ENCODE peak calls at places on chromosome 21, in eight cellular contexts. D, X, U, Q, Z, J, S and G are unnamed samples.

GRCh38 chr21:38989745-38990423 is 184.2 kb downstream of the ETS2 start:
- DNase-seq in D (peak), Z (peak), Q (no peak), U (no peak), J (no peak), X (no peak), S (no peak), G (peak)

GRCh38 chr21:34707876-34708325 is 39.1 kb downstream of the CLIC6 start:
- DNase-seq in Z (no peak), X (no peak), D (no peak), S (peak), U (no peak), Q (no peak), J (no peak), G (no peak)

GRCh38 chr21:36722370-36723368 is 23.8 kb downstream of the SIM2 start:
- DNase-seq in S (no peak), U (no peak), Z (no peak), Q (no peak), D (no peak), X (peak), J (no peak), G (no peak)

GRCh38 chr21:28396421-28396820 is 596.3 kb downstream of the LTN1 start:
- DNase-seq in D (no peak), X (no peak), J (no peak), S (no peak), Q (no peak), U (no peak), Z (no peak), G (no peak)

GRCh38 chr21:28729887-28730286 is 262.8 kb downstream of the LTN1 start:
- DNase-seq in J (no peak), Z (no peak), S (no peak), X (no peak), D (no peak), Q (no peak), U (no peak), G (no peak)

GRCh38 chr21:18545908-18546307 is 142.3 kb upstream of the TMPRSS15 start:
- DNase-seq in X (no peak), Z (no peak), J (no peak), D (no peak), Q (no peak), S (no peak), U (no peak), G (no peak)

GRCh38 chr21:31920275-31920674 is 47.5 kb downstream of the HUNK start:
- DNase-seq in U (no peak), J (no peak), Q (no peak), S (no peak), X (no peak), Z (no peak), D (no peak), G (no peak)

GRCh38 chr21:46171585-46171984 is 12.7 kb downstream of the SPATC1L start:
- DNase-seq in Q (no peak), Z (no peak), J (no peak), U (no peak), X (no peak), S (no peak), D (no peak), G (peak)

GRCh38 chr21:34524671-34525601 is 12.9 kb upstream of the KCNE1 start:
- DNase-seq in Z (peak), Q (no peak), U (peak), S (no peak), D (no peak), X (peak), J (no peak), G (peak)

GRCh38 chr21:31780944-31781343 is 49.0 kb upstream of the SCAF4 start:
- DNase-seq in Q (no peak), S (no peak), X (no peak), Z (peak), J (no peak), D (no peak), U (no peak), G (no peak)

GRCh38 chr21:17711896-17712295 is 99.2 kb upstream of the BTG3 start:
- DNase-seq in D (no peak), X (no peak), S (no peak), U (no peak), Q (no peak), J (no peak), Z (no peak), G (no peak)

GRCh38 chr21:35400233-35400939 is 351.3 kb upstream of the RUNX1 start:
- DNase-seq in S (no peak), Z (peak), J (no peak), D (peak), Q (no peak), U (no peak), X (peak), G (peak)

GRCh38 chr21:31557421-31557955 is 102.0 kb upstream of the SOD1 start:
- DNase-seq in X (peak), D (no peak), J (no peak), U (peak), S (peak), Q (no peak), Z (peak), G (no peak)

GRCh38 chr21:16879479-16879878 is 633.4 kb upstream of the CXADR start:
- DNase-seq in D (no peak), Z (no peak), X (no peak), S (no peak), U (no peak), J (no peak), Q (no peak), G (no peak)

GRCh38 chr21:36860736-36861594 is 105.5 kb downstream of the HLCS start:
- DNase-seq in X (no peak), U (no peak), Z (peak), D (no peak), S (no peak), J (peak), Q (no peak), G (no peak)

GRCh38 chr21:28357743-28358142 is 634.9 kb downstream of the LTN1 start:
- DNase-seq in Z (no peak), U (no peak), S (no peak), Q (no peak), J (no peak), X (no peak), D (no peak), G (no peak)

GRCh38 chr21:32207096-32207716 is 71.6 kb downstream of the MIS18A start:
- DNase-seq in S (no peak), Q (no peak), Z (no peak), X (no peak), U (no peak), D (no peak), J (peak), G (peak)

GRCh38 chr21:45999581-46000181 is 18.1 kb downstream of the COL6A1 start:
- DNase-seq in X (peak), J (no peak), U (peak), D (peak), Z (no peak), S (no peak), Q (no peak), G (no peak)

GRCh38 chr21:34807881-34808568 is 139.2 kb downstream of the CLIC6 start:
- DNase-seq in Q (no peak), J (no peak), D (no peak), Z (peak), S (peak), X (no peak), U (no peak), G (no peak)

GRCh38 chr21:46158666-46159300 is 3.4 kb upstream of the FTCD start:
- DNase-seq in J (no peak), X (no peak), Q (no peak), U (no peak), S (no peak), Z (peak), D (no peak), G (no peak)

GRCh38 chr21:31604591-31605190 is 54.8 kb upstream of the SOD1 start:
- DNase-seq in X (peak), J (peak), Q (no peak), S (peak), U (peak), D (peak), Z (peak), G (peak)

DNA sequence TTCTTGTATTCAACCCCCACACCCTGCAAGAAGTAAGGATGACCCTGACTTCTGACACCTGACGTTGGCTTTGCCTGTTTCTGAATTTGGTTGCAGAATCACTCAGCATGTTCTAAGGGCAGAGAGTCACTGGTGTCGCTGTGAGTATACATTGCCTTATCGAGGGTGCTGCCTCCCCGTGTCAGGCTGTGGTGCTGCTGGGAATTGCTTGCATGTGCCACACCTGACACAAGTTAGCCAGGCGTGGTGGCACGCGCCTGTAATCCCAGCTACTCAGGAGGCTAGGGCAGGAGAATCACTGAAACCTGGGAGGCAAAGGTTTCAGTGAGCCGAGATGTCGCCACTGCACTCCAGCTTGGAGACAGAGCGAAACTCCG is 45.9 kb downstream of the WDR4 start:
- DNase-seq in X (peak), Q (no peak), U (peak), S (peak), Z (peak), J (no peak), D (peak), G (no peak)
- TF ChIP-seq CTCF in X (peak), Q (no peak), U (peak), S (peak), Z (peak), J (no peak), D (no peak), G (no peak)

GRCh38 chr21:41820384-41821080 is 53.7 kb upstream of the RIPK4 start:
- DNase-seq in U (no peak), Z (no peak), X (no peak), J (no peak), Q (no peak), D (no peak), S (no peak), G (no peak)
- H3K27ac ChIP-seq in U (no peak), Z (no peak), X (no peak), J (no peak), Q (no peak), D (no peak), S (no peak), G (no peak)

GRCh38 chr21:33309778-33310177 is 15.0 kb upstream of the IFNAR1 start:
- DNase-seq in D (no peak), Z (no peak), J (peak), U (no peak), X (no peak), Q (no peak), S (no peak), G (no peak)
- TF ChIP-seq CTCF in D (no peak), Z (no peak), J (no peak), U (no peak), X (no peak), Q (no peak), S (no peak), G (no peak)

GRCh38 chr21:15221799-15222386 is 157.1 kb upstream of the NRIP1 start:
- DNase-seq in J (peak), D (peak), U (peak), S (no peak), Z (peak), X (peak), Q (peak), G (peak)

GRCh38 chr21:15224346-15225086 is 159.7 kb upstream of the NRIP1 start:
- DNase-seq in D (no peak), Q (no peak), Z (no peak), U (no peak), J (no peak), S (no peak), X (no peak), G (no peak)

GRCh38 chr21:15227919-15228318 is 163.1 kb upstream of the NRIP1 start:
- DNase-seq in Z (no peak), X (no peak), U (no peak), Q (no peak), D (no peak), S (no peak), J (no peak), G (no peak)

GRCh38 chr21:15219866-15220265 is 155.1 kb upstream of the NRIP1 start:
- DNase-seq in D (no peak), S (no peak), Q (no peak), J (no peak), X (no peak), U (no peak), Z (no peak), G (no peak)

GRCh38 chr21:15222711-15223110 is 157.9 kb upstream of the NRIP1 start:
- DNase-seq in Q (no peak), J (no peak), Z (no peak), D (no peak), S (no peak), U (no peak), X (no peak), G (no peak)
- H3K27ac ChIP-seq in Q (no peak), J (peak), Z (no peak), D (no peak), S (no peak), U (no peak), X (peak), G (no peak)

GRCh38 chr21:44325386-44326271 is 13.6 kb downstream of the CFAP410 start:
- DNase-seq in J (no peak), D (no peak), Z (no peak), S (no peak), Q (no peak), U (no peak), X (no peak), G (no peak)

GRCh38 chr21:44326272-44326647 is 12.9 kb downstream of the CFAP410 start:
- DNase-seq in Q (no peak), Z (no peak), S (no peak), D (no peak), J (no peak), U (no peak), X (no peak), G (no peak)

GRCh38 chr21:44327603-44327974 is 11.6 kb downstream of the CFAP410 start:
- DNase-seq in Q (no peak), X (no peak), J (no peak), U (no peak), Z (no peak), D (no peak), S (no peak), G (no peak)

GRCh38 chr21:44328242-44328895 is 10.8 kb downstream of the CFAP410 start:
- DNase-seq in Z (no peak), X (no peak), S (no peak), Q (no peak), U (no peak), D (no peak), J (no peak), G (no peak)

GRCh38 chr21:44326716-44327602 is 12.2 kb downstream of the CFAP410 start:
- DNase-seq in S (no peak), J (no peak), Z (no peak), X (no peak), Q (no peak), D (no peak), U (no peak), G (no peak)
- TF ChIP-seq CTCF in S (no peak), J (no peak), Z (no peak), X (peak), Q (no peak), D (no peak), U (no peak), G (no peak)

GRCh38 chr21:25409992-25410391 is 197.3 kb downstream of the MRPL39 start:
- DNase-seq in D (no peak), Z (no peak), S (no peak), U (no peak), X (no peak), J (no peak), Q (no peak), G (no peak)
- H3K27ac ChIP-seq in D (no peak), Z (no peak), S (no peak), U (no peak), X (no peak), J (no peak), Q (no peak), G (no peak)

DNA sequence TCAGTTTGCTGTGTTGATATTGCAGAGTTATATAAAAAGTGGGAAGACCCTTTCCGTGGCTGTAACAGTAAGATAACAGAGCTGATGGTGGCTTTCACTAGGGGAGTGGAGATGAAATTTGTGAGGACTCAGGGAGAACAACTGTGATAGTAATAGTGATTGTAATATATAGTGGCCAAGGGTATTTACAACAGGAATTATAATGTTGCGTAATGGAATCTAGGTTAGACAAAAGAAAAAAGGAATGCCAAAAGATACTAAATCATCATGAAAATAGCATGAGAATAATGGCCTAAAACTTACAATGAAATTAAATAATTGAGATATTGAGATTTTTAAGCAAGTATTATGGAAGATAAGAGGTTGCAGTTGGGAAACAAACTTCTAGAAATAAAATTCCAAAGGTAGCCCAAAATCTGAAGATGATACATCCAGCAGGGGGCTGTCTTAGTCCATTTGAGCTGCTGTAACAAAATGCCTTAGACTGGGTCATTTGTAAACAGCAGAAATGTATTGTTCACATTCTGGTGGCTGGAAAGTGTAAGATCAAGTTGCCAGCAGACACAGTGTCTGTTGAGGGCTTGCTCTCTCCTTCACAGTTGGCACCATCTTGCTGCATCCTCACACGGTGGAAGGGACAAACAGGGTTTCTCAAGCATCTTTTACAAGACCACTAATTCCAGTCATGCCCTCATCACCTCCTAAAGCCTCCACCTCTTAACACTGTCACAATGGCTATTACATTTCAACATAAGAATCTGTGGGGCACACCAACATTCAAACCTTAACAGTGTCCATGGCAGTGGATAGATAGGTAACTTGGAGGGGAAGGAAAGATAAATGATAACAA is 711.2 kb downstream of the MRPL39 start:
- DNase-seq in Z (peak), X (peak), S (no peak), D (no peak), J (no peak), U (no peak), Q (no peak), G (peak)
- TF ChIP-seq CTCF in Z (peak), X (peak), S (no peak), D (peak), J (no peak), U (peak), Q (no peak), G (no peak)

GRCh38 chr21:44911066-44911383 is 9.7 kb downstream of the ITGB2 start:
- DNase-seq in Z (no peak), Q (no peak), D (no peak), U (no peak), J (no peak), S (no peak), X (no peak), G (no peak)

GRCh38 chr21:44909719-44910118 is 11.0 kb downstream of the ITGB2 start:
- DNase-seq in D (no peak), X (no peak), U (no peak), Z (no peak), J (no peak), S (no peak), Q (no peak), G (no peak)

GRCh38 chr21:44912158-44912473 is 8.6 kb downstream of the ITGB2 start:
- DNase-seq in J (no peak), U (no peak), S (no peak), X (no peak), D (no peak), Z (no peak), Q (no peak), G (no peak)

GRCh38 chr21:44910229-44911065 is 10.3 kb downstream of the ITGB2 start:
- DNase-seq in D (no peak), U (no peak), X (no peak), S (no peak), Z (no peak), J (no peak), Q (no peak), G (no peak)

GRCh38 chr21:44911384-44912157 is 9.1 kb downstream of the ITGB2 start:
- DNase-seq in Q (no peak), J (peak), U (no peak), Z (no peak), D (peak), S (peak), X (peak), G (no peak)
- H3K27ac ChIP-seq in Q (no peak), J (no peak), U (no peak), Z (no peak), D (no peak), S (peak), X (no peak), G (no peak)

DNA sequence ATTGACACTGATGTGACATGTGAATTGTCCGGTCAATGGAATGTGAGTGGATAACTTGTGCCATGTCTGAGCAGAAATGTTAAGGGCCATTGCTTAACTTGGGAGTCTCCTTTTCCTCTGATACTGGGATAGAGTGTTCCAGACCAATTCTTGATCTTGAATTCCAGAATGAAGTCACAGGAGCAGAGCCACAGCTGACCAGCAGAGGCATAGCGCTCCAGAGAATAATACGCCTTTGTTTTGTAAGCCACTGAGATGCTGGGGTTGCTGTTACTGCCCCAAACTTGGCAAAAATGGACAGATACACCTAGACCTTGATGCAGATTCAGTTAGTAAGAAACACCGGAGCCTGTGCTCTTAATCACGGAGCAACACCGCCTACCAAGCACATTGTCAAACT is 6.3 kb downstream of the KCNJ6 start:
- DNase-seq in Q (no peak), D (no peak), X (no peak), J (no peak), U (no peak), Z (no peak), S (no peak), G (no peak)
- TF ChIP-seq CTCF in Q (no peak), D (no peak), X (peak), J (no peak), U (peak), Z (no peak), S (no peak), G (no peak)

GRCh38 chr21:27132270-27132669 is 165.4 kb upstream of the ADAMTS5 start:
- DNase-seq in J (no peak), D (no peak), Q (no peak), S (no peak), U (no peak), X (no peak), Z (no peak), G (peak)
- H3K27ac ChIP-seq in J (no peak), D (no peak), Q (no peak), S (no peak), U (no peak), X (no peak), Z (no peak), G (no peak)